ENCODE peak calls at places on chromosomes 11 and 22, in four cellular contexts. C is effector memory CD4-positive, alpha-beta T cell; U is activated naive CD8-positive, alpha-beta T cell treated with anti-CD3 and anti-CD28 coated beads for 36 hours; G is DMS53. R is an unnamed sample.

GRCh38 chr11:127199306-127199801 is 198.8 kb upstream of the KIRREL3 start:
- DNase-seq in C (no peak), G (no peak), U (no peak), R (no peak)

GRCh38 chr11:24348908-24349307 is 147.9 kb upstream of the LUZP2 start:
- DNase-seq in G (no peak), C (no peak), U (no peak), R (no peak)

GRCh38 chr11:105000797-105001196 is 22.2 kb downstream of the CASP5 start:
- DNase-seq in G (peak), C (peak), U (peak), R (no peak)

GRCh38 chr22:43090130-43090789 is 1.1 kb upstream of the TTLL1 start:
- DNase-seq in C (no peak), U (peak), G (peak), R (peak)

GRCh38 chr11:1391165-1392010 is 1.7 kb downstream of the BRSK2 start:
- DNase-seq in G (no peak), U (no peak), C (no peak), R (no peak)

GRCh38 chr11:56693428-56693827 is 5.5 kb upstream of the OR9G1 start:
- DNase-seq in G (no peak), C (no peak), U (no peak), R (no peak)

GRCh38 chr11:37712246-37712645 is 1114.2 kb upstream of the RAG2 start:
- DNase-seq in U (no peak), C (no peak), G (peak), R (peak)

GRCh38 chr22:41687901-41688364 is 734 bp downstream of the SNU13 start:
- DNase-seq in G (peak), C (no peak), U (peak), R (peak)

GRCh38 chr11:69357458-69358397 is 63.8 kb downstream of the MYEOV start:
- DNase-seq in U (no peak), G (no peak), C (no peak), R (no peak)

GRCh38 chr11:115267871-115268270 is 236.3 kb downstream of the CADM1 start:
- DNase-seq in G (no peak), U (no peak), C (no peak), R (no peak)

GRCh38 chr11:108734956-108735559 is 70.2 kb downstream of the DDX10 start:
- DNase-seq in C (no peak), G (peak), U (no peak), R (peak)

GRCh38 chr11:64876226-64876750 is 2.1 kb downstream of the EHD1 start:
- DNase-seq in G (no peak), C (no peak), U (peak), R (no peak)

GRCh38 chr22:30573594-30574094 is 821 bp downstream of the GAL3ST1 start:
- DNase-seq in C (no peak), U (no peak), G (peak), R (peak)

GRCh38 chr11:19676508-19677379 is 35.9 kb upstream of the NAV2 start:
- DNase-seq in C (no peak), U (no peak), G (no peak), R (no peak)

GRCh38 chr11:73218106-73218829 is at the start of gene P2RY2:
- DNase-seq in U (peak), G (peak), C (no peak), R (peak)

GRCh38 chr11:36622431-36623136 is 24.5 kb upstream of the RAG2 start:
- DNase-seq in C (no peak), U (no peak), G (peak), R (peak)

GRCh38 chr11:11608783-11609232 is 13.0 kb downstream of the GALNT18 start:
- DNase-seq in G (peak), C (no peak), U (no peak), R (no peak)

GRCh38 chr11:34970033-34970432 is 53.6 kb downstream of the PDHX start:
- DNase-seq in U (no peak), C (no peak), G (no peak), R (no peak)

GRCh38 chr11:8429483-8429882 is 164.5 kb downstream of the STK33 start:
- DNase-seq in U (no peak), G (no peak), C (no peak), R (no peak)

GRCh38 chr11:36130401-36130800 is 158.8 kb downstream of the COMMD9 start:
- DNase-seq in U (no peak), C (no peak), G (no peak), R (no peak)

GRCh38 chr11:33557201-33557600 is 143.4 kb downstream of the C11orf91 start:
- DNase-seq in U (no peak), C (no peak), G (no peak), R (no peak)

GRCh38 chr11:86610559-86611341 is 61.7 kb downstream of the ME3 start:
- DNase-seq in G (no peak), C (no peak), U (no peak), R (no peak)

GRCh38 chr11:128472128-128473110 is 114.9 kb downstream of the ETS1 start:
- DNase-seq in C (no peak), U (peak), G (peak), R (peak)

GRCh38 chr11:786235-787083 is 3.4 kb downstream of the CEND1 start:
- DNase-seq in C (no peak), U (no peak), G (no peak), R (no peak)

GRCh38 chr11:4496555-4497248 is 14.3 kb downstream of the OR52K1 start:
- DNase-seq in C (no peak), G (no peak), U (no peak), R (no peak)

GRCh38 chr11:44208976-44209603 is 100.8 kb downstream of the ALX4 start:
- DNase-seq in C (no peak), G (peak), U (no peak), R (no peak)

GRCh38 chr22:20486229-20486628 is 9.4 kb downstream of the KLHL22 start:
- DNase-seq in C (no peak), G (no peak), U (no peak), R (no peak)

GRCh38 chr11:35798423-35798822 is 135.8 kb downstream of the TRIM44 start:
- DNase-seq in U (no peak), C (no peak), G (no peak), R (no peak)

GRCh38 chr11:17531071-17531817 is 13.0 kb downstream of the USH1C start:
- DNase-seq in G (peak), U (no peak), C (no peak), R (peak)

GRCh38 chr11:126123686-126124085 is 61.0 kb upstream of the CDON start:
- DNase-seq in C (no peak), G (no peak), U (no peak), R (no peak)

GRCh38 chr11:71309181-71309580 is 56.8 kb upstream of the SHANK2 start:
- DNase-seq in C (no peak), G (no peak), U (no peak), R (no peak)

GRCh38 chr11:15107730-15108515 is 6.8 kb upstream of the INSC start:
- DNase-seq in G (no peak), U (no peak), C (no peak), R (no peak)

GRCh38 chr11:22192642-22193347 is at the start of gene ANO5:
- DNase-seq in C (no peak), G (peak), U (peak), R (no peak)

GRCh38 chr22:43972931-43973330 is 17.7 kb downstream of the SAMM50 start:
- DNase-seq in C (no peak), G (no peak), U (no peak), R (no peak)

GRCh38 chr11:124799384-124800225 is 601 bp downstream of the MSANTD2 start:
- DNase-seq in C (peak), U (peak), G (peak), R (peak)

R was measured in HT-29.